ENCODE peak calls at places on chromosomes 13 and 19, in six cellular contexts. G is neural progenitor cell, B is kidney tubule cell, F is glutamatergic neuron, H is amniotic epithelial cell, E is fibroblast of pulmonary artery. N is an unnamed sample.

GRCh38 chr19:2320057-2320456 is 8.3 kb downstream of the LSM7 start:
- DNase-seq in G (no peak), E (no peak), B (no peak), F (no peak), H (no peak), N (no peak)

GRCh38 chr19:33134571-33135041 is 2.7 kb downstream of the WDR88 start:
- DNase-seq in F (no peak), G (peak; percentile 50), B (no peak), E (no peak), H (no peak), N (no peak)

GRCh38 chr19:2039082-2039958 is 11.7 kb downstream of the MKNK2 start:
- DNase-seq in H (no peak), G (no peak), E (no peak), B (no peak), F (peak; percentile 32), N (no peak)

GRCh38 chr19:30666301-30666803 is 294.2 kb downstream of the ZNF536 start:
- DNase-seq in H (peak; percentile 2), G (peak; percentile 80), F (peak; percentile 85), B (peak; percentile 35), E (peak; percentile 29), N (no peak)

GRCh38 chr19:57830071-57830602 is at the start of gene ZNF587B:
- DNase-seq in E (peak; percentile 89), G (peak; percentile 95), H (peak; percentile 85), F (peak; percentile 91), B (peak; percentile 85), N (peak; percentile 44)

GRCh38 chr19:7928741-7929701 is 3.1 kb upstream of the CTXN1 start:
- DNase-seq in F (peak; percentile 71), B (peak; percentile 83), E (peak; percentile 92), H (peak; percentile 92), G (peak; percentile 75), N (peak; percentile 76)

GRCh38 chr13:48268019-48268418 is 35.0 kb downstream of the ITM2B start:
- DNase-seq in G (no peak), H (no peak), F (no peak), E (no peak), B (no peak), N (no peak)

GRCh38 chr19:52664461-52664860 is 26.3 kb upstream of the ZNF83 start:
- DNase-seq in F (no peak), E (no peak), H (no peak), G (peak; percentile 57), B (peak; percentile 60), N (no peak)

GRCh38 chr19:10514211-10515145 is 2.8 kb downstream of the S1PR5 start:
- DNase-seq in H (no peak), B (no peak), F (peak; percentile 75), E (no peak), G (peak; percentile 88), N (no peak)

N was measured in astrocyte.